ENCODE peak calls at places on chromosome 9, in eight cellular contexts. X, F, E, J, T, C, H and B are unnamed samples.

GRCh38 chr9:36006541-36006940 is 30.2 kb upstream of the RECK start:
- DNase-seq in X (no peak), F (no peak), E (no peak), J (no peak), T (no peak), C (peak), H (no peak), B (no peak)

GRCh38 chr9:129351642-129352151 is 173.6 kb upstream of the IER5L start:
- DNase-seq in X (no peak), F (no peak), E (no peak), J (no peak), T (no peak), C (no peak), H (peak), B (no peak)

GRCh38 chr9:124716795-124717194 is 54.3 kb downstream of the NR6A1 start:
- DNase-seq in X (no peak), F (no peak), E (no peak), J (no peak), T (no peak), C (no peak), H (no peak), B (no peak)

GRCh38 chr9:98515506-98516204 is 193.1 kb downstream of the GABBR2 start:
- DNase-seq in X (no peak), F (no peak), E (no peak), J (no peak), T (no peak), C (no peak), H (no peak), B (no peak)

GRCh38 chr9:34994429-34995287 is 5.1 kb downstream of the DNAJB5 start:
- DNase-seq in X (no peak), F (peak), E (peak), J (peak), T (peak), C (peak), H (peak), B (peak)

GRCh38 chr9:129750010-129750409 is 2.8 kb downstream of the PTGES start:
- DNase-seq in X (no peak), F (no peak), E (no peak), J (no peak), T (no peak), C (no peak), H (no peak), B (no peak)

GRCh38 chr9:35990155-35990554 is 32.2 kb upstream of the OR2S2 start:
- DNase-seq in X (no peak), F (no peak), E (no peak), J (no peak), T (no peak), C (no peak), H (no peak), B (no peak)

GRCh38 chr9:134663753-134664415 is 22.3 kb downstream of the COL5A1 start:
- DNase-seq in X (no peak), F (no peak), E (no peak), J (no peak), T (peak), C (no peak), H (no peak), B (no peak)

GRCh38 chr9:125431741-125432271 is 170.2 kb downstream of the GAPVD1 start:
- DNase-seq in X (peak), F (no peak), E (no peak), J (no peak), T (no peak), C (no peak), H (no peak), B (no peak)

GRCh38 chr9:125106285-125106893 is 36.9 kb downstream of the SCAI start:
- DNase-seq in X (no peak), F (no peak), E (no peak), J (no peak), T (no peak), C (no peak), H (no peak), B (no peak)

GRCh38 chr9:69549310-69550202 is 122.6 kb downstream of the APBA1 start:
- DNase-seq in X (no peak), F (no peak), E (no peak), J (peak), T (no peak), C (peak), H (peak), B (peak)

GRCh38 chr9:114386886-114387677 is 700 bp downstream of the AKNA start:
- DNase-seq in X (no peak), F (peak), E (no peak), J (no peak), T (peak), C (no peak), H (no peak), B (peak)

GRCh38 chr9:108580021-108580439 is 275.8 kb downstream of the ACTL7B start:
- DNase-seq in X (no peak), F (no peak), E (no peak), J (no peak), T (no peak), C (no peak), H (peak), B (peak)

GRCh38 chr9:117224676-117225075 is 190.2 kb downstream of the ASTN2 start:
- DNase-seq in X (no peak), F (no peak), E (no peak), J (no peak), T (no peak), C (no peak), H (no peak), B (no peak)

GRCh38 chr9:130283514-130284248 is 18.1 kb downstream of the HMCN2 start:
- DNase-seq in X (no peak), F (no peak), E (no peak), J (no peak), T (no peak), C (no peak), H (no peak), B (no peak)

GRCh38 chr9:134938346-134939079 is 20.8 kb upstream of the FCN1 start:
- DNase-seq in X (no peak), F (no peak), E (no peak), J (no peak), T (no peak), C (no peak), H (no peak), B (no peak)

GRCh38 chr9:36063804-36064447 is 27.2 kb downstream of the RECK start:
- DNase-seq in X (no peak), F (no peak), E (no peak), J (no peak), T (no peak), C (no peak), H (no peak), B (no peak)

GRCh38 chr9:88814521-88815101 is 176.7 kb upstream of the S1PR3 start:
- DNase-seq in X (no peak), F (no peak), E (no peak), J (no peak), T (peak), C (no peak), H (no peak), B (peak)

GRCh38 chr9:90287567-90288274 is 354.9 kb downstream of the DIRAS2 start:
- DNase-seq in X (no peak), F (no peak), E (no peak), J (no peak), T (no peak), C (no peak), H (no peak), B (no peak)

GRCh38 chr9:69134412-69134811 is 39.7 kb upstream of the TJP2 start:
- DNase-seq in X (no peak), F (no peak), E (no peak), J (no peak), T (no peak), C (no peak), H (no peak), B (peak)

GRCh38 chr9:132679946-132680620 is 9.8 kb downstream of the GTF3C4 start:
- DNase-seq in X (no peak), F (no peak), E (no peak), J (no peak), T (no peak), C (no peak), H (no peak), B (no peak)

GRCh38 chr9:116112236-116112635 is 41.4 kb upstream of the PAPPA start:
- DNase-seq in X (no peak), F (no peak), E (no peak), J (no peak), T (no peak), C (no peak), H (peak), B (no peak)

GRCh38 chr9:2093920-2094597 is 78.9 kb downstream of the SMARCA2 start:
- DNase-seq in X (no peak), F (no peak), E (no peak), J (no peak), T (no peak), C (no peak), H (no peak), B (peak)

GRCh38 chr9:137589441-137590122 is 730 bp downstream of the ZMYND19 start:
- DNase-seq in X (no peak), F (no peak), E (no peak), J (peak), T (no peak), C (no peak), H (no peak), B (no peak)

GRCh38 chr9:36987891-36988290 is 46.2 kb downstream of the PAX5 start:
- DNase-seq in X (no peak), F (no peak), E (no peak), J (no peak), T (no peak), C (no peak), H (no peak), B (peak)

GRCh38 chr9:133429641-133430161 is 7.5 kb downstream of the ADAMTS13 start:
- DNase-seq in X (no peak), F (peak), E (no peak), J (peak), T (no peak), C (peak), H (peak), B (peak)

GRCh38 chr9:13586726-13587392 is 307.4 kb upstream of the MPDZ start:
- DNase-seq in X (no peak), F (no peak), E (no peak), J (no peak), T (no peak), C (no peak), H (no peak), B (no peak)

GRCh38 chr9:20838218-20838617 is 154.2 kb downstream of the FOCAD start:
- DNase-seq in X (no peak), F (no peak), E (no peak), J (no peak), T (no peak), C (no peak), H (no peak), B (no peak)

GRCh38 chr9:122138560-122139268 is 20.9 kb downstream of the NDUFA8 start:
- DNase-seq in X (no peak), F (no peak), E (no peak), J (no peak), T (no peak), C (no peak), H (no peak), B (no peak)

GRCh38 chr9:123063896-123064295 is 30.4 kb downstream of the GPR21 start:
- DNase-seq in X (no peak), F (no peak), E (no peak), J (no peak), T (no peak), C (no peak), H (no peak), B (no peak)

GRCh38 chr9:129667850-129668249 is 2.4 kb downstream of the PRRX2 start:
- DNase-seq in X (no peak), F (no peak), E (no peak), J (no peak), T (no peak), C (no peak), H (no peak), B (no peak)

GRCh38 chr9:19231126-19232035 is 888 bp downstream of the DENND4C start:
- DNase-seq in X (no peak), F (peak), E (no peak), J (peak), T (no peak), C (peak), H (peak), B (peak)

GRCh38 chr9:109975574-109976327 is 195.8 kb downstream of the PALM2AKAP2 start:
- DNase-seq in X (no peak), F (no peak), E (no peak), J (no peak), T (no peak), C (no peak), H (no peak), B (no peak)

GRCh38 chr9:21967707-21968106 is 26.5 kb downstream of the CDKN2A start:
- DNase-seq in X (no peak), F (no peak), E (no peak), J (peak), T (no peak), C (no peak), H (no peak), B (no peak)

GRCh38 chr9:104981543-104982129 is 53.7 kb upstream of the ABCA1 start:
- DNase-seq in X (no peak), F (no peak), E (peak), J (peak), T (no peak), C (no peak), H (no peak), B (no peak)

DNA sequence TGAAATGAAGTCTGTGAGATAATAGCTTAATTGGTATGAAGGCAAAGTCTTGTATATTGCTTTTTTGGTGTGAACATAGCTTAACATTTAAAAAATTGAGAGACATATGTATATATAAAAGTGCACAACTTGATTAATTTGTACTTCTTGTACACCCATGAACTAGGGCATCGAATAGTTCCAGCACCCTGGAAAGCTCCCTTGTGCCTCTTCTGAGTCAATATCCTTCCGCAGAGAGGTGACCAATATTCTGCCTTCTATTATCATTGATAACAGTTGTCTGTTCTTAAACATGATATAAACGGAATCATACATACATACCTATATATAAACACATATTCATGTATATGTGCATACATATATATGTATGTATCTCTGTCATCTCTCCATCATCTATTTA is 185.4 kb downstream of the PHF2 start:
- DNase-seq in X (no peak), F (no peak), E (no peak), J (no peak), T (no peak), C (no peak), H (no peak), B (no peak)
- TF ChIP-seq POLR2A in X (no peak), F (no peak), E (no peak), J (no peak), T (no peak), C (no peak), H (no peak), B (no peak)

GRCh38 chr9:127444921-127445850 is 6.0 kb downstream of the RPL12 start:
- DNase-seq in X (no peak), F (no peak), E (no peak), J (no peak), T (no peak), C (no peak), H (no peak), B (no peak)
- TF ChIP-seq POLR2A in X (no peak), F (no peak), E (no peak), J (peak), T (no peak), C (no peak), H (no peak), B (no peak)

GRCh38 chr9:77943053-77943452 is 88.6 kb downstream of the GNAQ start:
- DNase-seq in X (no peak), F (no peak), E (no peak), J (no peak), T (no peak), C (no peak), H (no peak), B (no peak)

GRCh38 chr9:77945798-77946197 is 85.8 kb downstream of the GNAQ start:
- DNase-seq in X (no peak), F (no peak), E (no peak), J (no peak), T (no peak), C (no peak), H (no peak), B (no peak)

GRCh38 chr9:77939149-77939668 is 92.4 kb downstream of the GNAQ start:
- DNase-seq in X (no peak), F (no peak), E (no peak), J (peak), T (no peak), C (no peak), H (no peak), B (peak)

GRCh38 chr9:77946969-77947368 is 84.6 kb downstream of the GNAQ start:
- DNase-seq in X (no peak), F (peak), E (peak), J (peak), T (no peak), C (no peak), H (no peak), B (no peak)

DNA sequence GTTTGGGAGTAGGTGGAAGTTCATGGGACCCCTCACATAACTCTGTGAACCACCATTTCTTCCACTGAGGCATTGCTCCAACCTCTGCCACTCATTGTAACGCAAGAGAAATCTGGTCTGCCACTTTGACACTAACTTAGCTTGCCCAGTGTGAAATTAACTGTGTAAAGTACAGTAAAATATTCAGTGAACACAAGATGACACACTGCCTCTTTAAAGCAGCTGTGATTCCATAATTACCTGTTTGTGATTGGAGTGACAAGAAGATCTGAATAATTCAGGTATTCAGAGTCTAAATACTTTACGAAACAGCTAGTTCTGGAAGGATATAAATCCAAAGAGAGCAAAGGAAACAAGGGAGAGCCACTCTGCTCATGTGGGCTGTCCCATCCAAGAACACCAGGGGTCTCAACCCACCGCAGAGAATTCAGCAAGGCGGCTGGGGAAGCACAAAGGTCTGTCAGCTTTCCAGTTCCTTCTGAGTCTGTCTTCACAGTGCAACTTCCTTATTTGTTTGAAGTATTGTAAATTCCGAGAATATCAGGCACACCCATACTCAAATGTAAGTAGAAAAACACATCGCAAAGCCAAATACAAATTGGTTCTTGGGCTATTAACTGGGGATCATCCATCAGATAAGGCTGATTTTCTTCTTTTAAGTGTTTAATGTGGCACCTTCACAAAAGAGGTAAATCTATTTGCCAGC is 86.9 kb downstream of the GNAQ start:
- DNase-seq in X (no peak), F (no peak), E (no peak), J (peak), T (no peak), C (no peak), H (no peak), B (peak)
- TF ChIP-seq POLR2A in X (no peak), F (no peak), E (no peak), J (no peak), T (no peak), C (no peak), H (no peak), B (no peak)

GRCh38 chr9:82764270-82764669 is 298.7 kb downstream of the RASEF start:
- DNase-seq in X (no peak), F (no peak), E (no peak), J (no peak), T (no peak), C (no peak), H (no peak), B (no peak)
- TF ChIP-seq POLR2A in X (no peak), F (no peak), E (no peak), J (no peak), T (no peak), C (no peak), H (no peak), B (no peak)

DNA sequence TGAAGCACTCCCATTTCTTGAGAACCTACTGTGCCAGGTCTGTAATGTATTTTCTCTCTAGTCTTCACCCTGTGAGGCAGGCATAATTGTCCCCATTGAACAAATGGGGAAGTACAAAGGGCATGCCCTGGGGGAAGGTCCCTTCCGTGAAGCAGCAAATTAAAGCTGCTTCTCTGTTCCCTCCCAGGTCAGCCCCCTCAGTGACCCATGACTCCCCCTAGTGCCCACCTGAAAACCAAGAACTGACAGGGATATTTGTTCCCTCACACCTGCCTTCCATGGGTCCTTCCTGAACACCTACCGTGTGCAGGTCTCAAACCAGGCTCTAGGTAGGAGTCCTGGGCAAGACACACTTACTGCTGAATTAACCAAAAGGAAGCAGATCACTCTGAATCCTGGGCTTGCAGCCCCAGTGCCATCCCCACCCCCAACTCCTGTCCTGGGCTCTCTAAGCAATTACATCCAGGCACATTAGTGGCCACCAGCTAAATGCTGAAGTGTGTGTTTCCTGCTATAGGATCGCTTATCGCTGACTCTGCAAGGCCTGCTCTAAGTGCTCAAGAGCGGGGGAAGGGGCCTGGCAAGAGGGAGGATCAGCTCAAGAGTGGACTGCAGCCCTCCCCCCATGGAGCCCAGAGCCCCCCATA is 254.8 kb downstream of the CDK5RAP2 start:
- DNase-seq in X (no peak), F (no peak), E (no peak), J (no peak), T (no peak), C (no peak), H (no peak), B (no peak)
- TF ChIP-seq POLR2A in X (no peak), F (no peak), E (no peak), J (no peak), T (no peak), C (no peak), H (no peak), B (no peak)